ENCODE peak calls at places on chromosomes 4 and X, in four cellular contexts. V is HepG2, W is GM12878, J is GM12892. B is an unnamed sample.

GRCh38 chr4:145909331-145909730 is 29.3 kb downstream of the ZNF827 start:
- DNase-seq in V (no peak), W (no peak), J (no peak), B (no peak)

GRCh38 chrX:150357790-150358189 is 5.3 kb upstream of the MAMLD1 start:
- DNase-seq in V (no peak), W (no peak), J (no peak), B (no peak)

GRCh38 chr4:8147231-8147970 is 11.2 kb downstream of the ABLIM2 start:
- DNase-seq in V (no peak), W (no peak), J (no peak), B (no peak)

GRCh38 chr4:13207224-13207623 is 276.9 kb downstream of the RAB28 start:
- DNase-seq in V (no peak), W (no peak), J (no peak), B (no peak)

GRCh38 chr4:34720563-34720962 is 1523.8 kb downstream of the ARAP2 start:
- DNase-seq in V (peak), W (no peak), J (no peak), B (no peak)

GRCh38 chrX:118347131-118347530 is 1.2 kb downstream of the WDR44 start:
- DNase-seq in V (peak), W (no peak), J (no peak), B (no peak)

GRCh38 chr4:18798123-18798522 is 776.6 kb upstream of the LCORL start:
- DNase-seq in V (no peak), W (no peak), J (no peak), B (no peak)

GRCh38 chr4:131644619-131645018 is 1504.5 kb upstream of the PCDH10 start:
- DNase-seq in V (peak), W (no peak), J (no peak), B (no peak)

GRCh38 chrX:133670394-133670793 is 255.1 kb upstream of the GPC4 start:
- DNase-seq in V (no peak), W (peak), J (no peak), B (no peak)

GRCh38 chr4:127203561-127204260 is 429.0 kb upstream of the INTU start:
- DNase-seq in V (no peak), W (no peak), J (no peak), B (no peak)

GRCh38 chr4:39526810-39527295 is 386 bp downstream of the UGDH start:
- DNase-seq in V (no peak), W (no peak), J (peak), B (peak)

GRCh38 chrX:104113237-104113965 is 1.1 kb downstream of the ZCCHC18 start:
- DNase-seq in V (peak), W (no peak), J (no peak), B (peak)

GRCh38 chr4:69823481-69824186 is 36.3 kb downstream of the SULT1E1 start:
- DNase-seq in V (peak), W (no peak), J (no peak), B (no peak)

GRCh38 chr4:8838911-8839431 is 32.7 kb downstream of the HMX1 start:
- DNase-seq in V (no peak), W (no peak), J (no peak), B (no peak)

GRCh38 chr4:143207555-143207954 is 22.8 kb downstream of the USP38 start:
- DNase-seq in V (peak), W (no peak), J (no peak), B (no peak)

GRCh38 chr4:153022233-153022632 is 86.1 kb downstream of the FHDC1 start:
- DNase-seq in V (no peak), W (no peak), J (no peak), B (no peak)

GRCh38 chr4:125314676-125315570 is at the start of gene FAT4:
- DNase-seq in V (peak), W (no peak), J (no peak), B (peak)

GRCh38 chrX:106917830-106918500 is 2.2 kb upstream of the CLDN2 start:
- DNase-seq in V (no peak), W (no peak), J (no peak), B (no peak)

GRCh38 chrX:19375546-19375945 is 31.8 kb downstream of the PDHA1 start:
- DNase-seq in V (no peak), W (no peak), J (no peak), B (no peak)

GRCh38 chr4:134215636-134216340 is 14.2 kb upstream of the PABPC4L start:
- DNase-seq in V (no peak), W (no peak), J (no peak), B (no peak)

GRCh38 chr4:92234393-92235176 is 69.2 kb upstream of the GRID2 start:
- DNase-seq in V (peak), W (no peak), J (no peak), B (no peak)

GRCh38 chr4:75848891-75849290 is 53.4 kb downstream of the PPEF2 start:
- DNase-seq in V (no peak), W (no peak), J (no peak), B (no peak)

GRCh38 chrX:104315555-104315954 is 60.8 kb upstream of the ESX1 start:
- DNase-seq in V (no peak), W (no peak), J (no peak), B (no peak)

GRCh38 chr4:118221193-118221800 is 131.5 kb downstream of the PRSS12 start:
- DNase-seq in V (no peak), W (no peak), J (no peak), B (no peak)

GRCh38 chr4:100694467-100694866 is 176.6 kb upstream of the EMCN start:
- DNase-seq in V (no peak), W (no peak), J (no peak), B (no peak)

GRCh38 chrX:106100442-106100841 is 61.9 kb upstream of the SERPINA7 start:
- DNase-seq in V (no peak), W (no peak), J (no peak), B (no peak)

GRCh38 chr4:13162886-13163285 is 321.3 kb downstream of the RAB28 start:
- DNase-seq in V (no peak), W (no peak), J (no peak), B (no peak)

DNA sequence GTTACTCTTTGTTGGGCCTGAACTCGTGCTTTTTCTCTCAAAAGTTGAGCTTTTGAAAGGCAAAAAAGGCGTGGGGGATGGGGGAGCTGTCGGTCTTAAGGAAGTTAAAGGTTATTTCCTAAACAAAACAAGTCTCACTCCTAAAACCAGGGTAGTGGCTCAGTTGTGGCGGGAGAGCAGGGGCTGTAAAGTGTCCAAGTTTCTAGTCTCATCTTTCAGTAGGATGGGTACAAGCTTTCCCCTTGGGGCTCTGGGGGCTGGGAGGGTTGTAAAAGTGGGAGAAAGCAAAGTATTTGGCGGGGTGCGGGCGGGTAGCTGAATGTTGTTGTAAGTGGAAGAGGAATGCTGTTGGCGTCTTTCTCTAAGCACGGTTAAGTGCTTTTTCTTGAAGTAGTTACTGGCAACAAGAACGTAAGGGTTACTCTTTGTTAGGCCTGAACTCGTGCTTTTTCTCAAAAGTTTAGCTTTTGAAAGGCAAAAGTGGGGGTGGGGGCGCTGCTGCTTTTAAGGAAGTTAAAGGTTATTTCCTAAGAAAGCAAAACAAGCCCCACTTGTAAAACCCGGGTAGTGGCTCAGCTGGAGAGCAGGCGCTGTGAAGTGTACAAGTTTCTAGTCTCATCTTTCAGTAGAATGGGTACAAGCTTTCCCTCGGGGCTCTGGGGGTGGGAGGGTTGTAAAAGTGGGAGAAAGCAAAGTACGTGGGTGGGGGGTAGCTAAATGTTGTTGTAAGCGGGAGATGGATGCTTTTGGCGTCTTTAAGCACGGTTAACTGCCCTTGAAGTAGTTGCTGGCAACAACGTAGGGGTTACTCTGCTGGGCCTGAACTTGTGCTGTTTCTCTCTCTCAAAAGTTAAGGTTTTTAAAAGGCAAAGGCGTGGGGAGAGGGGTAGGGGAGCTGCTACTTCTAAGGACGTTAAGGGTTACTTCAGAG is 1.1 kb upstream of the WDR1 start:
- DNase-seq in V (no peak), W (peak), J (no peak), B (no peak)
- TF ChIP-seq POLR2A in V (no peak), W (no peak), J (peak), B (no peak)

GRCh38 chr4:14650127-14650526 is 352.2 kb upstream of the CPEB2 start:
- DNase-seq in V (no peak), W (no peak), J (no peak), B (no peak)
- TF ChIP-seq TAF1 in V (no peak), W (no peak), J (no peak), B (no peak)

DNA sequence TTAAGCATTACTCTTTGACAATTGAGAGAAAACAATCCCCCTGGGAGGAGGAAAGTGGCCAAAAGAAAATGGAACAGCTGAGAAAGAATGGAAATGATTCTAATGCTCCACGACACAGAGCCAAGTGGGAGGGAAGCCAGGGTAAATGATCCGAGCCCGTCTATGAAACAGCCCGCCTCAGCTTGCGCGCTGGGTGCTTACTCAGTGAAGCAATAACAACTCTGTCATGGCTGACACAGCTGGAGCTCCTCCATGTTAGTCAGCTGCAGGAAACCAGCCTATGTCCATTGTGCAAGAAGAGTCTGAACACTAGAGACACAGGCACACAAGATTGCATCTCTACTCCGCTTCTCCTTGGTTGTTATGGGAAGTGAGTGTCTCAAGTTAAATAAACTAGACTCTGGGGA is 19.3 kb downstream of the NOA1 start:
- DNase-seq in V (no peak), W (no peak), J (no peak), B (no peak)
- TF ChIP-seq POLR2A in V (no peak), W (no peak), J (no peak), B (no peak)

DNA sequence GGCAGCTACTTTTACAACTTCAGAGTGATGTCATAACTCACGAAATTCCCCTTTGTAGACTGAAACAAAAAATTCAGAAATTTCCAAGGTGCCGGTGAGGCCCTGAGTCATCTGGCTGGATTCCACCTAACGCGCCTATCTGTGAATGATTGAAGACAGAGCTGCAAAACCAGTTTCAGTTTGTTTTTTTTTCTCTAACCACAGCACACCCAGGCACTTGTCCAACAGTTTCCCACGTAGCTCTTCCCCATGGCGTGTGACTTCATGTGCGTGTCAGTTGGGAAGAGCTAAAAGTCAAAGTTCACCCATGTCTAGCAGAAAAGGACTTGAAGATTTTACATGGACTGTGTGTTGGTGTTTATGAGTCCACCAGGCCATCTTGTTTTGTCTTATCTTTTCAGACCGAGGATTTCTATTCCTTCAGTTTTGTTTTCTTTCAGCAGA is 16.3 kb downstream of the TCEANC start:
- DNase-seq in V (peak), W (peak), J (no peak), B (no peak)
- TF ChIP-seq TAF1 in V (no peak), W (peak), J (no peak), B (peak)

DNA sequence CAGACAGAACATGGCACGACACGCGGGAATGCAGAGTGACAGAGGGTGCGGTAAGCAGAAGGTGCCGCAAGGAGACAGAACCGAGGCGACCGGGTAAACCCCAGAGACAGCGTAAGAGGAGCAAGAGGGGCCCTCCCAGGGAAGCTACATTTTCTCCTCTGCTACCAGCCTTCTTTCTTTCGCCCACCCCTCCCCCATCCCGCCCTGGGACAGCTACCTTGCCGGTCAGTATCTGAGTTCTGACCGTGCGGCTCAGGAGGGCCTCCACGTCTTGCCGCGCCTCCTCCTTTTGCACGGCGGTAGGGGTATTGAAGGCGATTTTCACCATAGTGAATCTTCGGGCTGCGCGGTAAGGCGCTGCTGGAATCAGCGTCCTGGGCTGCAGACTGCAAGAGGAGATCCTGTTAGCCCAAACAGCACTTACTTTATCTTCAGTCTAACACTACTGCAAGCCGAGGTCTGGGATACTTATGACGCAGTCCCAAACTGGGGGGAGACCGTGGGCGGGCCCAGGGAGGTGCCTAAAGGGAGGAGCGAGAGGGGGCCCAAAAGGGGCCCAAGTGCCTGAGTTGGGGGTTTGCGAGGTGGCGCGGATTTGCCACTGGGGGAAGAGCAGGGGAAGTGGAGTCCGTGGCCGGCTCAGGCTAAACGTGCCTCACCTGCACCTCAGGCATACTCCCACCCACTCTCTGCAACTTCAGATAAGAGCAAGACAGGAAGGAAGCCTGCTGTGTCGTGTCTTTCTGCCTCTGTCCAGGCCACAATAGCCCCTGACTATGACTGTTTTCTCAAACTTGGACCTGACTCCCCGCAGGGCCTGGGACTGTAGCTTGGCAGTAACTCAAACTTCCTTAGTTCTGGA is at the start of gene ITM2A:
- DNase-seq in V (no peak), W (no peak), J (peak), B (no peak)
- TF ChIP-seq POLR2A in V (no peak), W (peak), J (peak), B (no peak)

GRCh38 chr4:184752496-184753275 is 18.8 kb upstream of the CENPU start:
- DNase-seq in V (no peak), W (no peak), J (no peak), B (no peak)
- TF ChIP-seq TAF1 in V (no peak), W (no peak), J (no peak), B (no peak)